ENCODE peak calls at places on chromosomes 7 and 10, in nine cellular contexts. One of them, this sample, is unnamed.

GRCh38 chr10:101397140-101397539 is 43.2 kb downstream of the BTRC start:
- DNase-seq in kidney: no peak
- DNase-seq in AG08396: peak
- DNase-seq in fibroblast of the conjunctiva: peak
- DNase-seq in CD8-positive, alpha-beta memory T cell: no peak
- DNase-seq in astrocyte of the spinal cord: peak
- DNase-seq in GM04503: peak
- DNase-seq in central memory CD4-positive, alpha-beta T cell: peak
- DNase-seq in NCI-H2081: peak
- DNase-seq in this sample: no peak

GRCh38 chr7:974820-975681 is at the start of gene COX19:
- DNase-seq in central memory CD4-positive, alpha-beta T cell: peak
- DNase-seq in fibroblast of the conjunctiva: peak
- DNase-seq in astrocyte of the spinal cord: peak
- DNase-seq in AG08396: peak
- DNase-seq in GM04503: no peak
- DNase-seq in NCI-H2081: peak
- DNase-seq in CD8-positive, alpha-beta memory T cell: peak
- DNase-seq in kidney: peak
- DNase-seq in this sample: peak

GRCh38 chr7:128831178-128831993 is 1.2 kb downstream of the FLNC start:
- DNase-seq in kidney: peak
- DNase-seq in GM04503: no peak
- DNase-seq in CD8-positive, alpha-beta memory T cell: no peak
- DNase-seq in NCI-H2081: no peak
- DNase-seq in central memory CD4-positive, alpha-beta T cell: no peak
- DNase-seq in AG08396: peak
- DNase-seq in astrocyte of the spinal cord: peak
- DNase-seq in fibroblast of the conjunctiva: peak
- DNase-seq in this sample: no peak

GRCh38 chr10:126661841-126662520 is 8.5 kb downstream of the C10orf90 start:
- DNase-seq in kidney: no peak
- DNase-seq in astrocyte of the spinal cord: peak
- DNase-seq in CD8-positive, alpha-beta memory T cell: no peak
- DNase-seq in GM04503: peak
- DNase-seq in fibroblast of the conjunctiva: no peak
- DNase-seq in central memory CD4-positive, alpha-beta T cell: no peak
- DNase-seq in NCI-H2081: no peak
- DNase-seq in AG08396: no peak
- DNase-seq in this sample: no peak

GRCh38 chr7:105648561-105649401 is 67.5 kb upstream of the EFCAB10 start:
- DNase-seq in AG08396: no peak
- DNase-seq in astrocyte of the spinal cord: no peak
- DNase-seq in NCI-H2081: peak
- DNase-seq in fibroblast of the conjunctiva: no peak
- DNase-seq in central memory CD4-positive, alpha-beta T cell: no peak
- DNase-seq in kidney: no peak
- DNase-seq in GM04503: no peak
- DNase-seq in CD8-positive, alpha-beta memory T cell: no peak
- DNase-seq in this sample: peak

GRCh38 chr7:54799792-54800191 is 40.8 kb upstream of the SEC61G start:
- DNase-seq in NCI-H2081: no peak
- DNase-seq in AG08396: no peak
- DNase-seq in CD8-positive, alpha-beta memory T cell: no peak
- DNase-seq in GM04503: no peak
- DNase-seq in kidney: no peak
- DNase-seq in central memory CD4-positive, alpha-beta T cell: no peak
- DNase-seq in astrocyte of the spinal cord: no peak
- DNase-seq in fibroblast of the conjunctiva: no peak
- DNase-seq in this sample: no peak

GRCh38 chr10:13920031-13920430 is 333.3 kb downstream of the PRPF18 start:
- DNase-seq in GM04503: peak
- DNase-seq in CD8-positive, alpha-beta memory T cell: no peak
- DNase-seq in central memory CD4-positive, alpha-beta T cell: no peak
- DNase-seq in AG08396: no peak
- DNase-seq in astrocyte of the spinal cord: no peak
- DNase-seq in kidney: no peak
- DNase-seq in fibroblast of the conjunctiva: no peak
- DNase-seq in NCI-H2081: no peak
- DNase-seq in this sample: no peak

GRCh38 chr10:52308251-52309031 is 5.6 kb upstream of the DKK1 start:
- DNase-seq in AG08396: peak
- DNase-seq in central memory CD4-positive, alpha-beta T cell: no peak
- DNase-seq in kidney: no peak
- DNase-seq in CD8-positive, alpha-beta memory T cell: no peak
- DNase-seq in NCI-H2081: peak
- DNase-seq in astrocyte of the spinal cord: peak
- DNase-seq in GM04503: no peak
- DNase-seq in fibroblast of the conjunctiva: peak
- DNase-seq in this sample: no peak

GRCh38 chr10:119337796-119338432 is 130.5 kb downstream of the GRK5 start:
- DNase-seq in GM04503: no peak
- DNase-seq in fibroblast of the conjunctiva: no peak
- DNase-seq in AG08396: peak
- DNase-seq in NCI-H2081: no peak
- DNase-seq in central memory CD4-positive, alpha-beta T cell: no peak
- DNase-seq in CD8-positive, alpha-beta memory T cell: no peak
- DNase-seq in astrocyte of the spinal cord: peak
- DNase-seq in kidney: no peak
- DNase-seq in this sample: no peak

GRCh38 chr7:95427914-95428516 is 6.8 kb downstream of the PON2 start:
- DNase-seq in astrocyte of the spinal cord: no peak
- DNase-seq in central memory CD4-positive, alpha-beta T cell: no peak
- DNase-seq in NCI-H2081: no peak
- DNase-seq in AG08396: no peak
- DNase-seq in GM04503: no peak
- DNase-seq in CD8-positive, alpha-beta memory T cell: no peak
- DNase-seq in kidney: no peak
- DNase-seq in fibroblast of the conjunctiva: no peak
- DNase-seq in this sample: no peak

GRCh38 chr7:130966246-130967009 is 232.4 kb upstream of the KLF14 start:
- DNase-seq in central memory CD4-positive, alpha-beta T cell: no peak
- DNase-seq in CD8-positive, alpha-beta memory T cell: no peak
- DNase-seq in GM04503: peak
- DNase-seq in kidney: no peak
- DNase-seq in AG08396: no peak
- DNase-seq in NCI-H2081: no peak
- DNase-seq in fibroblast of the conjunctiva: no peak
- DNase-seq in astrocyte of the spinal cord: peak
- DNase-seq in this sample: no peak

GRCh38 chr10:104334965-104335650 is 3.2 kb downstream of the ITPRIP start:
- DNase-seq in AG08396: no peak
- DNase-seq in fibroblast of the conjunctiva: no peak
- DNase-seq in astrocyte of the spinal cord: peak
- DNase-seq in NCI-H2081: peak
- DNase-seq in GM04503: no peak
- DNase-seq in kidney: no peak
- DNase-seq in CD8-positive, alpha-beta memory T cell: no peak
- DNase-seq in central memory CD4-positive, alpha-beta T cell: no peak
- DNase-seq in this sample: no peak

GRCh38 chr7:67644149-67644548 is 647.5 kb downstream of the TYW1 start:
- DNase-seq in AG08396: no peak
- DNase-seq in kidney: no peak
- DNase-seq in fibroblast of the conjunctiva: no peak
- DNase-seq in NCI-H2081: no peak
- DNase-seq in astrocyte of the spinal cord: no peak
- DNase-seq in CD8-positive, alpha-beta memory T cell: no peak
- DNase-seq in GM04503: no peak
- DNase-seq in central memory CD4-positive, alpha-beta T cell: no peak
- DNase-seq in this sample: no peak

GRCh38 chr10:49183596-49184542 is 4.3 kb downstream of the TMEM273 start:
- DNase-seq in kidney: no peak
- DNase-seq in CD8-positive, alpha-beta memory T cell: no peak
- DNase-seq in GM04503: no peak
- DNase-seq in central memory CD4-positive, alpha-beta T cell: no peak
- DNase-seq in astrocyte of the spinal cord: no peak
- DNase-seq in NCI-H2081: no peak
- DNase-seq in AG08396: no peak
- DNase-seq in fibroblast of the conjunctiva: no peak
- DNase-seq in this sample: no peak

GRCh38 chr7:6323936-6324701 is 51.7 kb upstream of the CYTH3 start:
- DNase-seq in central memory CD4-positive, alpha-beta T cell: no peak
- DNase-seq in GM04503: no peak
- DNase-seq in kidney: no peak
- DNase-seq in NCI-H2081: no peak
- DNase-seq in fibroblast of the conjunctiva: no peak
- DNase-seq in CD8-positive, alpha-beta memory T cell: no peak
- DNase-seq in AG08396: no peak
- DNase-seq in astrocyte of the spinal cord: no peak
- DNase-seq in this sample: no peak

GRCh38 chr10:91652364-91652763 is 19.5 kb upstream of the PPP1R3C start:
- DNase-seq in kidney: no peak
- DNase-seq in CD8-positive, alpha-beta memory T cell: no peak
- DNase-seq in astrocyte of the spinal cord: peak
- DNase-seq in central memory CD4-positive, alpha-beta T cell: no peak
- DNase-seq in fibroblast of the conjunctiva: peak
- DNase-seq in GM04503: peak
- DNase-seq in NCI-H2081: no peak
- DNase-seq in AG08396: peak
- DNase-seq in this sample: no peak

GRCh38 chr7:29988391-29989256 is 977 bp downstream of the SCRN1 start:
- DNase-seq in CD8-positive, alpha-beta memory T cell: peak
- DNase-seq in fibroblast of the conjunctiva: peak
- DNase-seq in central memory CD4-positive, alpha-beta T cell: no peak
- DNase-seq in AG08396: peak
- DNase-seq in astrocyte of the spinal cord: peak
- DNase-seq in kidney: peak
- DNase-seq in GM04503: no peak
- DNase-seq in NCI-H2081: peak
- DNase-seq in this sample: peak

GRCh38 chr10:78196964-78197363 is 163.3 kb downstream of the RPS24 start:
- DNase-seq in GM04503: peak
- DNase-seq in AG08396: peak
- DNase-seq in astrocyte of the spinal cord: peak
- DNase-seq in fibroblast of the conjunctiva: no peak
- DNase-seq in central memory CD4-positive, alpha-beta T cell: no peak
- DNase-seq in CD8-positive, alpha-beta memory T cell: no peak
- DNase-seq in kidney: no peak
- DNase-seq in NCI-H2081: no peak
- DNase-seq in this sample: no peak

GRCh38 chr7:111820621-111821020 is 258.3 kb upstream of the IMMP2L start:
- DNase-seq in AG08396: no peak
- DNase-seq in GM04503: no peak
- DNase-seq in astrocyte of the spinal cord: no peak
- DNase-seq in kidney: no peak
- DNase-seq in central memory CD4-positive, alpha-beta T cell: no peak
- DNase-seq in NCI-H2081: no peak
- DNase-seq in fibroblast of the conjunctiva: no peak
- DNase-seq in CD8-positive, alpha-beta memory T cell: no peak
- DNase-seq in this sample: no peak

GRCh38 chr10:72292223-72292691 is 18.5 kb downstream of the DDIT4 start:
- DNase-seq in NCI-H2081: no peak
- DNase-seq in CD8-positive, alpha-beta memory T cell: no peak
- DNase-seq in AG08396: no peak
- DNase-seq in central memory CD4-positive, alpha-beta T cell: no peak
- DNase-seq in kidney: peak
- DNase-seq in fibroblast of the conjunctiva: no peak
- DNase-seq in GM04503: no peak
- DNase-seq in astrocyte of the spinal cord: no peak
- DNase-seq in this sample: no peak

GRCh38 chr10:59019603-59020002 is 156.8 kb upstream of the PHYHIPL start:
- DNase-seq in CD8-positive, alpha-beta memory T cell: no peak
- DNase-seq in central memory CD4-positive, alpha-beta T cell: no peak
- DNase-seq in fibroblast of the conjunctiva: no peak
- DNase-seq in kidney: no peak
- DNase-seq in astrocyte of the spinal cord: peak
- DNase-seq in AG08396: no peak
- DNase-seq in NCI-H2081: no peak
- DNase-seq in GM04503: no peak
- DNase-seq in this sample: no peak

GRCh38 chr10:8544057-8544380 is 489.5 kb downstream of the GATA3 start:
- DNase-seq in fibroblast of the conjunctiva: no peak
- DNase-seq in CD8-positive, alpha-beta memory T cell: no peak
- DNase-seq in kidney: no peak
- DNase-seq in GM04503: no peak
- DNase-seq in AG08396: no peak
- DNase-seq in NCI-H2081: no peak
- DNase-seq in central memory CD4-positive, alpha-beta T cell: no peak
- DNase-seq in astrocyte of the spinal cord: no peak
- DNase-seq in this sample: no peak

GRCh38 chr7:74051629-74052410 is 23.8 kb downstream of the ELN start:
- DNase-seq in CD8-positive, alpha-beta memory T cell: no peak
- DNase-seq in AG08396: no peak
- DNase-seq in astrocyte of the spinal cord: no peak
- DNase-seq in NCI-H2081: no peak
- DNase-seq in kidney: peak
- DNase-seq in central memory CD4-positive, alpha-beta T cell: no peak
- DNase-seq in GM04503: no peak
- DNase-seq in fibroblast of the conjunctiva: no peak
- DNase-seq in this sample: no peak

GRCh38 chr7:157397751-157398691 is 61.2 kb downstream of the DNAJB6 start:
- DNase-seq in GM04503: peak
- DNase-seq in NCI-H2081: peak
- DNase-seq in fibroblast of the conjunctiva: peak
- DNase-seq in AG08396: peak
- DNase-seq in astrocyte of the spinal cord: peak
- DNase-seq in kidney: peak
- DNase-seq in CD8-positive, alpha-beta memory T cell: no peak
- DNase-seq in central memory CD4-positive, alpha-beta T cell: no peak
- DNase-seq in this sample: no peak

GRCh38 chr7:82578430-82578829 is 134.9 kb upstream of the CACNA2D1 start:
- DNase-seq in CD8-positive, alpha-beta memory T cell: no peak
- DNase-seq in fibroblast of the conjunctiva: peak
- DNase-seq in AG08396: no peak
- DNase-seq in central memory CD4-positive, alpha-beta T cell: no peak
- DNase-seq in kidney: no peak
- DNase-seq in astrocyte of the spinal cord: peak
- DNase-seq in GM04503: no peak
- DNase-seq in NCI-H2081: peak
- DNase-seq in this sample: no peak

GRCh38 chr10:131195552-131196159 is 115.9 kb downstream of the TCERG1L start:
- DNase-seq in fibroblast of the conjunctiva: no peak
- DNase-seq in central memory CD4-positive, alpha-beta T cell: no peak
- DNase-seq in NCI-H2081: no peak
- DNase-seq in astrocyte of the spinal cord: no peak
- DNase-seq in GM04503: no peak
- DNase-seq in CD8-positive, alpha-beta memory T cell: no peak
- DNase-seq in AG08396: no peak
- DNase-seq in kidney: peak
- DNase-seq in this sample: no peak

GRCh38 chr7:37112882-37113281 is 335.8 kb downstream of the ELMO1 start:
- DNase-seq in fibroblast of the conjunctiva: no peak
- DNase-seq in kidney: no peak
- DNase-seq in AG08396: no peak
- DNase-seq in CD8-positive, alpha-beta memory T cell: no peak
- DNase-seq in NCI-H2081: no peak
- DNase-seq in central memory CD4-positive, alpha-beta T cell: no peak
- DNase-seq in GM04503: no peak
- DNase-seq in astrocyte of the spinal cord: no peak
- DNase-seq in this sample: no peak

GRCh38 chr7:74020396-74020795 is 7.6 kb upstream of the ELN start:
- DNase-seq in fibroblast of the conjunctiva: no peak
- DNase-seq in GM04503: no peak
- DNase-seq in CD8-positive, alpha-beta memory T cell: no peak
- DNase-seq in kidney: no peak
- DNase-seq in astrocyte of the spinal cord: no peak
- DNase-seq in central memory CD4-positive, alpha-beta T cell: no peak
- DNase-seq in AG08396: no peak
- DNase-seq in NCI-H2081: no peak
- DNase-seq in this sample: no peak

GRCh38 chr7:28405662-28406061 is 6.7 kb upstream of the CREB5 start:
- DNase-seq in astrocyte of the spinal cord: peak
- DNase-seq in CD8-positive, alpha-beta memory T cell: no peak
- DNase-seq in kidney: no peak
- DNase-seq in GM04503: peak
- DNase-seq in fibroblast of the conjunctiva: peak
- DNase-seq in AG08396: no peak
- DNase-seq in central memory CD4-positive, alpha-beta T cell: no peak
- DNase-seq in NCI-H2081: no peak
- DNase-seq in this sample: no peak

GRCh38 chr7:12016439-12016838 is 184.4 kb upstream of the THSD7A start:
- DNase-seq in GM04503: no peak
- DNase-seq in central memory CD4-positive, alpha-beta T cell: no peak
- DNase-seq in astrocyte of the spinal cord: no peak
- DNase-seq in CD8-positive, alpha-beta memory T cell: no peak
- DNase-seq in NCI-H2081: no peak
- DNase-seq in kidney: no peak
- DNase-seq in AG08396: no peak
- DNase-seq in fibroblast of the conjunctiva: no peak
- DNase-seq in this sample: no peak

GRCh38 chr7:149720372-149721083 is 52.9 kb downstream of the ZNF467 start:
- DNase-seq in central memory CD4-positive, alpha-beta T cell: no peak
- DNase-seq in fibroblast of the conjunctiva: peak
- DNase-seq in AG08396: no peak
- DNase-seq in CD8-positive, alpha-beta memory T cell: no peak
- DNase-seq in NCI-H2081: no peak
- DNase-seq in kidney: peak
- DNase-seq in GM04503: no peak
- DNase-seq in astrocyte of the spinal cord: no peak
- DNase-seq in this sample: no peak